ENCODE peak calls at places on chromosomes 12 and 14, in eight cellular contexts. One of them, this sample, is unnamed. For H3K36me3 and H3K27me3, the result is how much of the 10 kb centered on the place peaks cover.

GRCh38 chr14:75884198-75884611 is 97.6 kb downstream of the TGFB3 start:
- DNase-seq in heart left ventricle: no peak
- DNase-seq in endodermal cell: peak
- DNase-seq in upper lobe of left lung: no peak
- DNase-seq in upper lobe of right lung: no peak
- DNase-seq in HCT116: no peak
- DNase-seq in GM23248: peak
- DNase-seq in A673: peak
- DNase-seq in this sample: peak

GRCh38 chr12:127360580-127360979 is 906.4 kb upstream of the TMEM132C start:
- DNase-seq in heart left ventricle: no peak
- DNase-seq in endodermal cell: no peak
- DNase-seq in upper lobe of left lung: no peak
- DNase-seq in upper lobe of right lung: no peak
- DNase-seq in HCT116: no peak
- DNase-seq in GM23248: no peak
- DNase-seq in A673: no peak
- DNase-seq in this sample: no peak

GRCh38 chr14:52563120-52563519 is 10.5 kb downstream of the GPR137C start:
- DNase-seq in heart left ventricle: no peak
- DNase-seq in endodermal cell: no peak
- DNase-seq in upper lobe of left lung: no peak
- DNase-seq in upper lobe of right lung: no peak
- DNase-seq in HCT116: no peak
- DNase-seq in GM23248: peak
- DNase-seq in A673: peak
- DNase-seq in this sample: no peak

GRCh38 chr14:96213871-96214465 is 9.3 kb downstream of the BDKRB2 start:
- DNase-seq in heart left ventricle: no peak
- DNase-seq in endodermal cell: no peak
- DNase-seq in upper lobe of left lung: no peak
- DNase-seq in upper lobe of right lung: no peak
- DNase-seq in HCT116: no peak
- DNase-seq in GM23248: no peak
- DNase-seq in A673: no peak
- DNase-seq in this sample: no peak

GRCh38 chr14:99936056-99936455 is 129.2 kb upstream of the EVL start:
- DNase-seq in heart left ventricle: no peak
- DNase-seq in endodermal cell: no peak
- DNase-seq in upper lobe of left lung: no peak
- DNase-seq in upper lobe of right lung: no peak
- DNase-seq in HCT116: no peak
- DNase-seq in GM23248: peak
- DNase-seq in A673: no peak
- DNase-seq in this sample: no peak

GRCh38 chr14:54023027-54023426 is 66.4 kb upstream of the BMP4 start:
- DNase-seq in heart left ventricle: no peak
- DNase-seq in endodermal cell: no peak
- DNase-seq in upper lobe of left lung: no peak
- DNase-seq in upper lobe of right lung: no peak
- DNase-seq in HCT116: no peak
- DNase-seq in GM23248: no peak
- DNase-seq in A673: no peak
- DNase-seq in this sample: no peak

GRCh38 chr14:83867871-83868270 is 1662.1 kb upstream of the FLRT2 start:
- DNase-seq in heart left ventricle: no peak
- DNase-seq in endodermal cell: no peak
- DNase-seq in upper lobe of left lung: no peak
- DNase-seq in upper lobe of right lung: no peak
- DNase-seq in HCT116: no peak
- DNase-seq in GM23248: no peak
- DNase-seq in A673: peak
- DNase-seq in this sample: no peak

GRCh38 chr14:105086833-105087307 is 21.6 kb upstream of the GPR132 start:
- DNase-seq in heart left ventricle: peak
- DNase-seq in endodermal cell: peak
- DNase-seq in upper lobe of left lung: peak
- DNase-seq in upper lobe of right lung: peak
- DNase-seq in HCT116: peak
- DNase-seq in GM23248: peak
- DNase-seq in A673: peak
- DNase-seq in this sample: peak

GRCh38 chr14:89621791-89622638 is 205.0 kb upstream of the FOXN3 start:
- DNase-seq in heart left ventricle: no peak
- DNase-seq in endodermal cell: no peak
- DNase-seq in upper lobe of left lung: no peak
- DNase-seq in upper lobe of right lung: no peak
- DNase-seq in HCT116: no peak
- DNase-seq in GM23248: no peak
- DNase-seq in A673: no peak
- DNase-seq in this sample: no peak

GRCh38 chr12:8860165-8860961 is 37.9 kb downstream of the A2ML1 start:
- DNase-seq in heart left ventricle: no peak
- DNase-seq in endodermal cell: peak
- DNase-seq in upper lobe of left lung: no peak
- DNase-seq in upper lobe of right lung: no peak
- DNase-seq in HCT116: peak
- DNase-seq in GM23248: peak
- DNase-seq in A673: peak
- DNase-seq in this sample: peak

GRCh38 chr12:96710127-96710745 is 196.8 kb upstream of the NEDD1 start:
- DNase-seq in heart left ventricle: no peak
- DNase-seq in endodermal cell: peak
- DNase-seq in upper lobe of left lung: no peak
- DNase-seq in upper lobe of right lung: no peak
- DNase-seq in HCT116: no peak
- DNase-seq in GM23248: no peak
- DNase-seq in A673: no peak
- DNase-seq in this sample: peak

GRCh38 chr14:83874662-83875061 is 1655.3 kb upstream of the FLRT2 start:
- DNase-seq in heart left ventricle: no peak
- DNase-seq in endodermal cell: no peak
- DNase-seq in upper lobe of left lung: no peak
- DNase-seq in upper lobe of right lung: no peak
- DNase-seq in HCT116: no peak
- DNase-seq in GM23248: no peak
- DNase-seq in A673: no peak
- DNase-seq in this sample: no peak

GRCh38 chr14:90489916-90490726 is 93.3 kb downstream of the CALM1 start:
- DNase-seq in heart left ventricle: no peak
- DNase-seq in endodermal cell: no peak
- DNase-seq in upper lobe of left lung: no peak
- DNase-seq in upper lobe of right lung: no peak
- DNase-seq in HCT116: no peak
- DNase-seq in GM23248: peak
- DNase-seq in A673: no peak
- DNase-seq in this sample: peak

GRCh38 chr12:12017135-12017581 is 53.6 kb upstream of the BCL2L14 start:
- DNase-seq in heart left ventricle: no peak
- DNase-seq in endodermal cell: peak
- DNase-seq in upper lobe of left lung: no peak
- DNase-seq in upper lobe of right lung: no peak
- DNase-seq in HCT116: no peak
- DNase-seq in GM23248: no peak
- DNase-seq in A673: no peak
- DNase-seq in this sample: peak

GRCh38 chr14:43356984-43357545 is 1150.0 kb downstream of the FSCB start:
- DNase-seq in heart left ventricle: no peak
- DNase-seq in endodermal cell: no peak
- DNase-seq in upper lobe of left lung: no peak
- DNase-seq in upper lobe of right lung: no peak
- DNase-seq in HCT116: no peak
- DNase-seq in GM23248: no peak
- DNase-seq in A673: no peak
- DNase-seq in this sample: no peak

GRCh38 chr12:104579716-104580495 is 123.2 kb downstream of the CHST11 start:
- DNase-seq in heart left ventricle: no peak
- DNase-seq in endodermal cell: no peak
- DNase-seq in upper lobe of left lung: no peak
- DNase-seq in upper lobe of right lung: no peak
- DNase-seq in HCT116: no peak
- DNase-seq in GM23248: peak
- DNase-seq in A673: no peak
- DNase-seq in this sample: no peak

GRCh38 chr14:91158091-91158790 is 44.4 kb downstream of the DGLUCY start:
- DNase-seq in heart left ventricle: no peak
- DNase-seq in endodermal cell: no peak
- DNase-seq in upper lobe of left lung: no peak
- DNase-seq in upper lobe of right lung: peak
- DNase-seq in HCT116: no peak
- DNase-seq in GM23248: no peak
- DNase-seq in A673: no peak
- DNase-seq in this sample: no peak

GRCh38 chr12:56935157-56935556 is 949 bp upstream of the SDR9C7 start:
- DNase-seq in heart left ventricle: no peak
- DNase-seq in endodermal cell: no peak
- DNase-seq in upper lobe of left lung: no peak
- DNase-seq in upper lobe of right lung: no peak
- DNase-seq in HCT116: no peak
- DNase-seq in GM23248: no peak
- DNase-seq in A673: no peak
- DNase-seq in this sample: no peak

GRCh38 chr12:94386422-94386821 is 73.2 kb downstream of the CEP83 start:
- DNase-seq in heart left ventricle: no peak
- DNase-seq in endodermal cell: no peak
- DNase-seq in upper lobe of left lung: no peak
- DNase-seq in upper lobe of right lung: no peak
- DNase-seq in HCT116: no peak
- DNase-seq in GM23248: no peak
- DNase-seq in A673: no peak
- DNase-seq in this sample: no peak

GRCh38 chr14:105180598-105181528 is at the start of gene NUDT14:
- DNase-seq in heart left ventricle: peak
- DNase-seq in endodermal cell: peak
- DNase-seq in upper lobe of left lung: peak
- DNase-seq in upper lobe of right lung: peak
- DNase-seq in HCT116: peak
- DNase-seq in GM23248: peak
- DNase-seq in A673: peak
- DNase-seq in this sample: peak

GRCh38 chr12:107443320-107444090 is 242.1 kb upstream of the PWP1 start:
- DNase-seq in heart left ventricle: no peak
- DNase-seq in endodermal cell: no peak
- DNase-seq in upper lobe of left lung: no peak
- DNase-seq in upper lobe of right lung: no peak
- DNase-seq in HCT116: no peak
- DNase-seq in GM23248: no peak
- DNase-seq in A673: no peak
- DNase-seq in this sample: no peak

GRCh38 chr12:52081263-52081733 is 1.8 kb downstream of the SMIM41 start:
- DNase-seq in heart left ventricle: no peak
- DNase-seq in endodermal cell: no peak
- DNase-seq in upper lobe of left lung: peak
- DNase-seq in upper lobe of right lung: peak
- DNase-seq in HCT116: no peak
- DNase-seq in GM23248: no peak
- DNase-seq in A673: no peak
- DNase-seq in this sample: peak

GRCh38 chr14:104306450-104307040 is 168.2 kb downstream of the KIF26A start:
- DNase-seq in heart left ventricle: peak
- DNase-seq in endodermal cell: no peak
- DNase-seq in upper lobe of left lung: peak
- DNase-seq in upper lobe of right lung: no peak
- DNase-seq in HCT116: no peak
- DNase-seq in GM23248: no peak
- DNase-seq in A673: no peak
- DNase-seq in this sample: no peak

GRCh38 chr14:69979882-69980281 is 100.7 kb downstream of the SMOC1 start:
- DNase-seq in heart left ventricle: no peak
- DNase-seq in endodermal cell: no peak
- DNase-seq in upper lobe of left lung: no peak
- DNase-seq in upper lobe of right lung: no peak
- DNase-seq in HCT116: no peak
- DNase-seq in GM23248: no peak
- DNase-seq in A673: no peak
- DNase-seq in this sample: no peak
- H3K4me3 ChIP-seq in heart left ventricle: no peak
- H3K4me3 ChIP-seq in endodermal cell: no peak
- H3K4me3 ChIP-seq in upper lobe of left lung: no peak
- H3K4me3 ChIP-seq in upper lobe of right lung: no peak
- H3K4me3 ChIP-seq in HCT116: no peak
- H3K4me3 ChIP-seq in GM23248: no peak
- H3K4me3 ChIP-seq in A673: no peak
- H3K4me3 ChIP-seq in this sample: no peak

GRCh38 chr12:110335481-110336045 is 54.5 kb downstream of the ATP2A2 start:
- DNase-seq in heart left ventricle: no peak
- DNase-seq in endodermal cell: peak
- DNase-seq in upper lobe of left lung: no peak
- DNase-seq in upper lobe of right lung: no peak
- DNase-seq in HCT116: no peak
- DNase-seq in GM23248: no peak
- DNase-seq in A673: no peak
- DNase-seq in this sample: no peak
- H3K36me3 ChIP-seq in heart left ventricle: half or more
- H3K36me3 ChIP-seq in endodermal cell: half or more
- H3K36me3 ChIP-seq in upper lobe of left lung: half or more
- H3K36me3 ChIP-seq in upper lobe of right lung: half or more
- H3K36me3 ChIP-seq in HCT116: half or more
- H3K36me3 ChIP-seq in GM23248: half or more
- H3K36me3 ChIP-seq in A673: half or more
- H3K36me3 ChIP-seq in this sample: half or more

DNA sequence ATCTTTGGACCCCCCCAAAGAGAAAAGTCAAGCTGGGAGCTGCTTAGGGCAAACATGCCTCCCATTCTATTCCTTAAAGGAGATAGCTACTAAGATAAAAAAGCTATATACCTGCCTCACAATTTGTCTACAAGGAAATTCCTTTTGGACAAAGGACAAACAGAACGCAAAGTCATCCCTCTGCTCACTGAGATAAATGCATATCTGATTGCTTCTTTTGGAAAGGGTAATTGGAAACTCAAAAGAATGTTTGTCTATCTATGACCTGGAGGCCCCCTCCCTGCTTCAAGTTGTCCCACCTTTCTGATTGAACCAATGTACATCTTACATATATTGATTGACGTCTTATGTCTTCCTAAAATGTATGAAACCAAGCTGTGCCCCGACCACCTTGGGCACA is 80.9 kb upstream of the FUT8 start:
- DNase-seq in heart left ventricle: no peak
- DNase-seq in endodermal cell: no peak
- DNase-seq in upper lobe of left lung: no peak
- DNase-seq in upper lobe of right lung: no peak
- DNase-seq in HCT116: no peak
- DNase-seq in GM23248: no peak
- DNase-seq in A673: no peak
- DNase-seq in this sample: no peak
- H3K27me3 ChIP-seq in heart left ventricle: under half
- H3K27me3 ChIP-seq in endodermal cell: under half
- H3K27me3 ChIP-seq in upper lobe of left lung: under half
- H3K27me3 ChIP-seq in upper lobe of right lung: under half
- H3K27me3 ChIP-seq in HCT116: under half
- H3K27me3 ChIP-seq in GM23248: under half
- H3K27me3 ChIP-seq in A673: under half
- H3K27me3 ChIP-seq in this sample: under half

DNA sequence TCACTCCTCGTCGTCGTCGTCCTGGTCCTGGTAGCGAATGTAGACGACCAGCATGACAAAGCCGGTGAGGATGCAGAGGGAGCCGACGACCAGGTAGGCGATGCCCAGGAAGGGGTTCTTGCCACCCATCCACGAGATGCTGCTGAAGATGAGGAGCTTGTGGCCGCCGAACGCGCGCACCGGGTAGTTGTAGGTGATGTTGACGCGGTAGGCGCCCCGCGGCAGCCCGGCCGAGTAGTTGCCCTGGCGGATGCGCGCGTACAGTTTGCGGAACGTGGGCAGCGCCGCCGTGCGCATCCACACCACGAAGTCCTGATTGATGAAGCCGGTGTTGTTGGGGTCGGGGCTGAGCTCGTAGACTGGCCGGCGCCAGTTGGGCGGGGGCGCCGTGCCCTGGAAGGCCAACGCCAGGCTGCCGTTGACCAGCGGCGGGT is 1.0 kb downstream of the TMEM30B start:
- DNase-seq in heart left ventricle: peak
- DNase-seq in endodermal cell: peak
- DNase-seq in upper lobe of left lung: peak
- DNase-seq in upper lobe of right lung: peak
- DNase-seq in HCT116: no peak
- DNase-seq in GM23248: no peak
- DNase-seq in A673: no peak
- DNase-seq in this sample: no peak
- H3K4me3 ChIP-seq in heart left ventricle: peak
- H3K4me3 ChIP-seq in endodermal cell: peak
- H3K4me3 ChIP-seq in upper lobe of left lung: peak
- H3K4me3 ChIP-seq in upper lobe of right lung: peak
- H3K4me3 ChIP-seq in HCT116: no peak
- H3K4me3 ChIP-seq in GM23248: peak
- H3K4me3 ChIP-seq in A673: peak
- H3K4me3 ChIP-seq in this sample: peak

This sample was measured in H7.